ENCODE peak calls at places on chromosomes 4 and X, in nine cellular contexts. One of them, this sample, is unnamed.
A peak's percentile ranks its signal among the peaks of the same experiment; 100 is the strongest.

GRCh38 chr4:88007304-88008132 is at the start of gene PKD2:
- DNase-seq in A549: peak; percentile 67
- DNase-seq in GM10248: peak; percentile 92
- DNase-seq in heart left ventricle: peak; percentile 90
- DNase-seq in PC-3: peak; percentile 66
- DNase-seq in right atrium auricular region: peak; percentile 76
- DNase-seq in Calu3: peak; percentile 81
- DNase-seq in OCI-LY7: peak; percentile 59
- DNase-seq in cardiac muscle cell: peak; percentile 84
- DNase-seq in this sample: peak; percentile 93

GRCh38 chr4:149896428-149896827 is 80.8 kb upstream of the IQCM start:
- DNase-seq in Calu3: peak; percentile 44
- DNase-seq in cardiac muscle cell: peak; percentile 26
- DNase-seq in right atrium auricular region: no peak
- DNase-seq in heart left ventricle: peak; percentile 20
- DNase-seq in A549: peak; percentile 4
- DNase-seq in OCI-LY7: no peak
- DNase-seq in PC-3: peak; percentile 55
- DNase-seq in GM10248: no peak
- DNase-seq in this sample: no peak

GRCh38 chr4:53043900-53044650 is 182.0 kb downstream of the RASL11B start:
- DNase-seq in Calu3: no peak
- DNase-seq in heart left ventricle: no peak
- DNase-seq in GM10248: no peak
- DNase-seq in A549: no peak
- DNase-seq in PC-3: no peak
- DNase-seq in OCI-LY7: no peak
- DNase-seq in cardiac muscle cell: no peak
- DNase-seq in right atrium auricular region: no peak
- DNase-seq in this sample: no peak

GRCh38 chr4:77921701-77922100 is 59.1 kb downstream of the MRPL1 start:
- DNase-seq in A549: peak; percentile 81
- DNase-seq in OCI-LY7: no peak
- DNase-seq in right atrium auricular region: no peak
- DNase-seq in Calu3: peak; percentile 8
- DNase-seq in cardiac muscle cell: no peak
- DNase-seq in heart left ventricle: no peak
- DNase-seq in PC-3: peak; percentile 88
- DNase-seq in GM10248: no peak
- DNase-seq in this sample: no peak

GRCh38 chr4:153341575-153342090 is 2.9 kb upstream of the MND1 start:
- DNase-seq in PC-3: peak; percentile 75
- DNase-seq in Calu3: peak; percentile 13
- DNase-seq in OCI-LY7: peak; percentile 86
- DNase-seq in cardiac muscle cell: no peak
- DNase-seq in heart left ventricle: no peak
- DNase-seq in right atrium auricular region: no peak
- DNase-seq in A549: peak; percentile 23
- DNase-seq in GM10248: no peak
- DNase-seq in this sample: no peak

GRCh38 chr4:52407545-52407944 is 251.6 kb downstream of the USP46 start:
- DNase-seq in A549: no peak
- DNase-seq in GM10248: no peak
- DNase-seq in right atrium auricular region: no peak
- DNase-seq in cardiac muscle cell: no peak
- DNase-seq in heart left ventricle: no peak
- DNase-seq in OCI-LY7: no peak
- DNase-seq in PC-3: peak; percentile 73
- DNase-seq in Calu3: no peak
- DNase-seq in this sample: no peak

GRCh38 chr4:148574502-148574901 is 132.3 kb upstream of the NR3C2 start:
- DNase-seq in OCI-LY7: no peak
- DNase-seq in cardiac muscle cell: no peak
- DNase-seq in GM10248: no peak
- DNase-seq in heart left ventricle: no peak
- DNase-seq in A549: no peak
- DNase-seq in Calu3: no peak
- DNase-seq in right atrium auricular region: no peak
- DNase-seq in PC-3: no peak
- DNase-seq in this sample: no peak

GRCh38 chrX:720858-721257 is 90.3 kb downstream of the SHOX start:
- DNase-seq in A549: no peak
- DNase-seq in right atrium auricular region: no peak
- DNase-seq in GM10248: no peak
- DNase-seq in Calu3: no peak
- DNase-seq in PC-3: no peak
- DNase-seq in OCI-LY7: no peak
- DNase-seq in heart left ventricle: no peak
- DNase-seq in cardiac muscle cell: no peak
- DNase-seq in this sample: no peak

GRCh38 chr4:53532521-53532920 is 58.8 kb downstream of the LNX1 start:
- DNase-seq in heart left ventricle: no peak
- DNase-seq in right atrium auricular region: no peak
- DNase-seq in PC-3: no peak
- DNase-seq in OCI-LY7: no peak
- DNase-seq in Calu3: no peak
- DNase-seq in GM10248: no peak
- DNase-seq in A549: no peak
- DNase-seq in cardiac muscle cell: no peak
- DNase-seq in this sample: no peak

GRCh38 chrX:23782455-23782854 is 518 bp upstream of the SAT1 start:
- DNase-seq in OCI-LY7: no peak
- DNase-seq in cardiac muscle cell: no peak
- DNase-seq in Calu3: no peak
- DNase-seq in PC-3: peak; percentile 48
- DNase-seq in GM10248: no peak
- DNase-seq in right atrium auricular region: no peak
- DNase-seq in A549: peak; percentile 75
- DNase-seq in heart left ventricle: no peak
- DNase-seq in this sample: no peak

DNA sequence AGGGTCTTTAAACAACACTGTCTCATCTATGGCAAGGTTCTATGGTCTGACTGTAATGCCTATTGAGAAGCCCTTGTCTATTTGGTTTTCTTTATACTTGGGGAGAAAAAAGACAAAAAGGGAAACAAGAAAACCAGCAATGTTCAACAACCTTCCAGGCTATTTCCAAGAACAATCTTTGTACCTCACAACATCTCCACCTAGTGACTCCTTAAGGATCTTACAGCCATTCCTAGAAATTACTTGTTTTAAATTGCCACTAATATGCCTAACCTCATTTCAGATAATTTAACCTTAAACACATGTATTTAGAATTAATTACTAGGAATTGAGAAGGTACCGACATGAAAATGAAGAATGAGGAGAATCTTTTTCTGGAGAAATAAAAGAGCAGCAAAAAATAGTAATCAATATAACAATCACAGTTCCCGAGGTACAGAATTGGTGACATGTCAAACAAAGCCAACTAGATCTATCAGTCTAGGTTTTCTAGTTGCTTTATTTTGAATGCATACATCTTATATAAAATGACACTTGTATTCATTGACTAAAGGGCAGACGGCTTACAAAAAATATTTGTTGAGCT is 1.6 kb upstream of the RBM46 start:
- DNase-seq in A549: peak; percentile 42
- DNase-seq in Calu3: no peak
- DNase-seq in PC-3: peak; percentile 49
- DNase-seq in cardiac muscle cell: peak; percentile 52
- DNase-seq in heart left ventricle: no peak
- DNase-seq in right atrium auricular region: no peak
- DNase-seq in OCI-LY7: peak; percentile 1
- DNase-seq in GM10248: peak; percentile 15
- DNase-seq in this sample: no peak
- TF ChIP-seq CTCF in A549: peak; percentile 57
- TF ChIP-seq CTCF in Calu3: peak; percentile 25
- TF ChIP-seq CTCF in PC-3: peak; percentile 73
- TF ChIP-seq CTCF in cardiac muscle cell: peak; percentile 69
- TF ChIP-seq CTCF in heart left ventricle: peak; percentile 49
- TF ChIP-seq CTCF in right atrium auricular region: peak; percentile 9
- TF ChIP-seq CTCF in OCI-LY7: peak; percentile 66
- TF ChIP-seq CTCF in GM10248: peak; percentile 18
- TF ChIP-seq CTCF in this sample: peak; percentile 25

GRCh38 chrX:47146121-47146935 is 1.3 kb downstream of the RBM10 start:
- DNase-seq in cardiac muscle cell: no peak
- DNase-seq in right atrium auricular region: no peak
- DNase-seq in Calu3: no peak
- DNase-seq in GM10248: no peak
- DNase-seq in A549: no peak
- DNase-seq in heart left ventricle: no peak
- DNase-seq in OCI-LY7: no peak
- DNase-seq in PC-3: no peak
- DNase-seq in this sample: no peak
- TF ChIP-seq CTCF in cardiac muscle cell: no peak
- TF ChIP-seq CTCF in right atrium auricular region: no peak
- TF ChIP-seq CTCF in Calu3: no peak
- TF ChIP-seq CTCF in GM10248: no peak
- TF ChIP-seq CTCF in A549: no peak
- TF ChIP-seq CTCF in heart left ventricle: no peak
- TF ChIP-seq CTCF in OCI-LY7: no peak
- TF ChIP-seq CTCF in PC-3: no peak
- TF ChIP-seq CTCF in this sample: no peak

DNA sequence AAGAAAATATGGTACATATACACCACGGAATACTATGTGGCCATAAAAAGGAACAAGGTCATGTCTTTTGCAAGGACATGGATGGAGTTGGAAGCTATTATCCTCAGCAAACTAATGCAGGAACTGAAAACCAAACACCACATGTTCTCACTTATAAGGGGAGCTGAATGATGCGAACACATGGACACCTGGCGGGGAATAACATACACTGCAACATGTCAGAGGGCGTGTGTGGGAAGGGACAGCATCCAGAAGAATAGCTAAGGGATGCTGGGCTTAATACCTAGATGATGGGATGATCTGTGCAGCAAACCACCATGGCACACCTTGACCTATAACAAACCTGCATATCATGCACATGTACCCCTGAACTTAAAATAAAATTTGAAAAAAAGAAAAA is 19.5 kb upstream of the CNKSR2 start:
- DNase-seq in right atrium auricular region: no peak
- DNase-seq in heart left ventricle: no peak
- DNase-seq in GM10248: no peak
- DNase-seq in PC-3: peak; percentile 48
- DNase-seq in Calu3: no peak
- DNase-seq in OCI-LY7: no peak
- DNase-seq in cardiac muscle cell: no peak
- DNase-seq in A549: no peak
- DNase-seq in this sample: no peak
- TF ChIP-seq CTCF in right atrium auricular region: no peak
- TF ChIP-seq CTCF in heart left ventricle: no peak
- TF ChIP-seq CTCF in GM10248: no peak
- TF ChIP-seq CTCF in PC-3: peak; percentile 55
- TF ChIP-seq CTCF in Calu3: no peak
- TF ChIP-seq CTCF in OCI-LY7: no peak
- TF ChIP-seq CTCF in cardiac muscle cell: no peak
- TF ChIP-seq CTCF in A549: no peak
- TF ChIP-seq CTCF in this sample: no peak

GRCh38 chr4:113893546-113893945 is 85.9 kb downstream of the ARSJ start:
- DNase-seq in heart left ventricle: no peak
- DNase-seq in GM10248: no peak
- DNase-seq in A549: no peak
- DNase-seq in Calu3: no peak
- DNase-seq in OCI-LY7: peak; percentile 12
- DNase-seq in right atrium auricular region: no peak
- DNase-seq in PC-3: peak; percentile 29
- DNase-seq in cardiac muscle cell: no peak
- DNase-seq in this sample: no peak
- TF ChIP-seq CTCF in heart left ventricle: peak; percentile 38
- TF ChIP-seq CTCF in GM10248: peak; percentile 19
- TF ChIP-seq CTCF in A549: no peak
- TF ChIP-seq CTCF in Calu3: no peak
- TF ChIP-seq CTCF in OCI-LY7: peak; percentile 75
- TF ChIP-seq CTCF in right atrium auricular region: no peak
- TF ChIP-seq CTCF in PC-3: peak; percentile 54
- TF ChIP-seq CTCF in cardiac muscle cell: peak; percentile 26
- TF ChIP-seq CTCF in this sample: peak; percentile 22

DNA sequence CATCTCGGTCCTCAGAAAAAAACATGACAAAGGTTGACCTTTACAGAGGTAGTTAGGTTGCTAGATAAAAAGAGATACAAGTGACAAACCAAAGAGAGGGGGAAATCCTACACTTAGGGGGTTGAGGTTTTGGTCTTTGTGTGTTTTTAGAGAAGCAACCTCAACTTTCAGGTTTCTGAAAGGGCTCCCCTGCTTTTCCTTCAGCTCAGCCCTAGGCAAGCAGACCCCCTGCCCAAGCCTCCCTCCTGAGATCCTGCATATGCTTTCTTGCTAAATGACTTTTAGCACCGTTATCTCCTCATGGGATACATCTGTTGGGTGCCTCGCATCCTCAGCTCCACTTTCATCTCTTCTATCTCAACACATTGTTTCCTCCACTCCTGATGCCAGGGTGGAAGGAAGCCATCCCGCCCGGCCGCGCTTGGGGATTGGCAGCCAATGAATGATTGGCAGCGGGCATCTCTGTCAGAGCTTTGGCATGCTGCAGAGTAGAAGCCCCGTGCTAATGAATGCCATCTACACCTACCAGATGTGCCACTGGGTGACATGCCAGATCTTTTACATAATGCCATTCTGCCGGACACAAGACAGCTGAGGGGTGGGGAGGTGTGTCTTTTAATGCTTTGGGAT is 15.0 kb upstream of the PRDM8 start:
- DNase-seq in heart left ventricle: no peak
- DNase-seq in OCI-LY7: no peak
- DNase-seq in cardiac muscle cell: no peak
- DNase-seq in A549: no peak
- DNase-seq in Calu3: no peak
- DNase-seq in GM10248: peak; percentile 29
- DNase-seq in PC-3: no peak
- DNase-seq in right atrium auricular region: no peak
- DNase-seq in this sample: peak; percentile 44
- TF ChIP-seq CTCF in heart left ventricle: no peak
- TF ChIP-seq CTCF in OCI-LY7: no peak
- TF ChIP-seq CTCF in cardiac muscle cell: no peak
- TF ChIP-seq CTCF in A549: no peak
- TF ChIP-seq CTCF in Calu3: no peak
- TF ChIP-seq CTCF in GM10248: no peak
- TF ChIP-seq CTCF in PC-3: no peak
- TF ChIP-seq CTCF in right atrium auricular region: no peak
- TF ChIP-seq CTCF in this sample: no peak

DNA sequence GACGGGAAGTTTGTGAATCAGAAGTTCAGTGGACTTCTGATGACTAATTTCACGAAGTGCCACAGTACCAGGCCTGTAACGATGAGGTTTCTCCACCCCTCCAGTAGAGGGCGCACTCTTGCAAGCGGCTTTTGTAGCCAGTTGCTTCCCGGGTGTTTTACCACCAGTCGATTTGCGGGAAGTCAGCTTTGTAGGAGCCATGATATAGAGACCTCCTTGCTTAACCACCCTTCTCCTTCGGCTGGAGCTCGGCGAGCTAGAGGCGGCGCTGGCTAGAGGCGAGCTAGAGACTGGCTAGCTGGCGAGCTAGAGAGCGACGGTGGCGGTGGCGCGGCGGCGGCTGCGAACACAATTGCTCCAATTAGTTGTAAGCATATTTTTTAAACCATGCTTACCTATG is 72.0 kb downstream of the IL1RAPL1 start:
- DNase-seq in GM10248: no peak
- DNase-seq in heart left ventricle: no peak
- DNase-seq in right atrium auricular region: no peak
- DNase-seq in Calu3: no peak
- DNase-seq in OCI-LY7: peak; percentile 1
- DNase-seq in PC-3: no peak
- DNase-seq in cardiac muscle cell: no peak
- DNase-seq in A549: peak; percentile 6
- DNase-seq in this sample: no peak
- TF ChIP-seq CTCF in GM10248: no peak
- TF ChIP-seq CTCF in heart left ventricle: peak; percentile 18
- TF ChIP-seq CTCF in right atrium auricular region: no peak
- TF ChIP-seq CTCF in Calu3: peak; percentile 34
- TF ChIP-seq CTCF in OCI-LY7: peak; percentile 66
- TF ChIP-seq CTCF in PC-3: peak; percentile 60
- TF ChIP-seq CTCF in cardiac muscle cell: peak; percentile 10
- TF ChIP-seq CTCF in A549: no peak
- TF ChIP-seq CTCF in this sample: peak; percentile 40

GRCh38 chr4:79042079-79042674 is 102.9 kb upstream of the PAQR3 start:
- DNase-seq in PC-3: peak; percentile 47
- DNase-seq in A549: peak; percentile 12
- DNase-seq in Calu3: peak; percentile 9
- DNase-seq in heart left ventricle: no peak
- DNase-seq in GM10248: no peak
- DNase-seq in right atrium auricular region: no peak
- DNase-seq in cardiac muscle cell: peak; percentile 72
- DNase-seq in OCI-LY7: peak; percentile 13
- DNase-seq in this sample: peak; percentile 29
- TF ChIP-seq CTCF in PC-3: peak; percentile 66
- TF ChIP-seq CTCF in A549: peak; percentile 33
- TF ChIP-seq CTCF in Calu3: peak; percentile 28
- TF ChIP-seq CTCF in heart left ventricle: peak; percentile 64
- TF ChIP-seq CTCF in GM10248: peak; percentile 59
- TF ChIP-seq CTCF in right atrium auricular region: no peak
- TF ChIP-seq CTCF in cardiac muscle cell: peak; percentile 58
- TF ChIP-seq CTCF in OCI-LY7: peak; percentile 69
- TF ChIP-seq CTCF in this sample: peak; percentile 40

This sample was measured in GM13977.